ENCODE peak calls at places on chromosomes 11 and 22, in six cellular contexts. One of them, this sample, is unnamed.

GRCh38 chr11:75547617-75548054 is 14.4 kb upstream of the SERPINH1 start:
- DNase-seq in heart right ventricle: peak; percentile 66
- DNase-seq in RKO: peak; percentile 60
- DNase-seq in left ventricle myocardium inferior: peak; percentile 61
- DNase-seq in GM20000: peak; percentile 77
- DNase-seq in GM13977: peak; percentile 83
- DNase-seq in this sample: no peak

GRCh38 chr11:34501500-34501899 is 12.1 kb downstream of the ELF5 start:
- DNase-seq in heart right ventricle: no peak
- DNase-seq in RKO: no peak
- DNase-seq in left ventricle myocardium inferior: no peak
- DNase-seq in GM20000: no peak
- DNase-seq in GM13977: no peak
- DNase-seq in this sample: no peak

GRCh38 chr11:113505541-113506375 is 30.6 kb upstream of the DRD2 start:
- DNase-seq in heart right ventricle: no peak
- DNase-seq in RKO: no peak
- DNase-seq in left ventricle myocardium inferior: no peak
- DNase-seq in GM20000: no peak
- DNase-seq in GM13977: no peak
- DNase-seq in this sample: no peak

GRCh38 chr11:69456712-69457111 is 24.8 kb upstream of the LINC01488 start:
- DNase-seq in heart right ventricle: no peak
- DNase-seq in RKO: no peak
- DNase-seq in left ventricle myocardium inferior: no peak
- DNase-seq in GM20000: no peak
- DNase-seq in GM13977: no peak
- DNase-seq in this sample: no peak

GRCh38 chr22:44625981-44626687 is 75.9 kb upstream of the PRR5 start:
- DNase-seq in heart right ventricle: peak; percentile 63
- DNase-seq in RKO: peak; percentile 56
- DNase-seq in left ventricle myocardium inferior: peak; percentile 62
- DNase-seq in GM20000: peak; percentile 89
- DNase-seq in GM13977: peak; percentile 87
- DNase-seq in this sample: peak; percentile 78

GRCh38 chr11:2305862-2306823 is 4.3 kb downstream of the TSPAN32 start:
- DNase-seq in heart right ventricle: peak; percentile 79
- DNase-seq in RKO: no peak
- DNase-seq in left ventricle myocardium inferior: peak; percentile 84
- DNase-seq in GM20000: no peak
- DNase-seq in GM13977: no peak
- DNase-seq in this sample: no peak

GRCh38 chr11:123742334-123742733 is 874 bp upstream of the ZNF202 start:
- DNase-seq in heart right ventricle: no peak
- DNase-seq in RKO: no peak
- DNase-seq in left ventricle myocardium inferior: no peak
- DNase-seq in GM20000: no peak
- DNase-seq in GM13977: no peak
- DNase-seq in this sample: no peak

GRCh38 chr11:44860346-44860745 is 90.3 kb downstream of the TP53I11 start:
- DNase-seq in heart right ventricle: no peak
- DNase-seq in RKO: no peak
- DNase-seq in left ventricle myocardium inferior: no peak
- DNase-seq in GM20000: no peak
- DNase-seq in GM13977: no peak
- DNase-seq in this sample: no peak

GRCh38 chr11:123561046-123561781 is 93.2 kb downstream of the SCN3B start:
- DNase-seq in heart right ventricle: peak; percentile 45
- DNase-seq in RKO: no peak
- DNase-seq in left ventricle myocardium inferior: peak; percentile 51
- DNase-seq in GM20000: no peak
- DNase-seq in GM13977: no peak
- DNase-seq in this sample: no peak

GRCh38 chr22:29379258-29379657 is 9.1 kb downstream of the AP1B1 start:
- DNase-seq in heart right ventricle: no peak
- DNase-seq in RKO: no peak
- DNase-seq in left ventricle myocardium inferior: no peak
- DNase-seq in GM20000: no peak
- DNase-seq in GM13977: no peak
- DNase-seq in this sample: no peak

GRCh38 chr11:76524919-76525318 is 80.1 kb downstream of the EMSY start:
- DNase-seq in heart right ventricle: peak; percentile 48
- DNase-seq in RKO: no peak
- DNase-seq in left ventricle myocardium inferior: no peak
- DNase-seq in GM20000: no peak
- DNase-seq in GM13977: no peak
- DNase-seq in this sample: no peak

GRCh38 chr11:123235687-123236261 is 40.7 kb upstream of the CLMP start:
- DNase-seq in heart right ventricle: no peak
- DNase-seq in RKO: no peak
- DNase-seq in left ventricle myocardium inferior: no peak
- DNase-seq in GM20000: no peak
- DNase-seq in GM13977: no peak
- DNase-seq in this sample: no peak

GRCh38 chr11:6601041-6601461 is 2.4 kb downstream of the RRP8 start:
- DNase-seq in heart right ventricle: peak; percentile 1
- DNase-seq in RKO: no peak
- DNase-seq in left ventricle myocardium inferior: no peak
- DNase-seq in GM20000: no peak
- DNase-seq in GM13977: no peak
- DNase-seq in this sample: no peak

GRCh38 chr11:79237111-79237510 is 203.7 kb downstream of the TENM4 start:
- DNase-seq in heart right ventricle: no peak
- DNase-seq in RKO: no peak
- DNase-seq in left ventricle myocardium inferior: no peak
- DNase-seq in GM20000: no peak
- DNase-seq in GM13977: no peak
- DNase-seq in this sample: no peak

GRCh38 chr22:37232140-37232998 is 11.7 kb downstream of the RAC2 start:
- DNase-seq in heart right ventricle: no peak
- DNase-seq in RKO: no peak
- DNase-seq in left ventricle myocardium inferior: no peak
- DNase-seq in GM20000: no peak
- DNase-seq in GM13977: no peak
- DNase-seq in this sample: no peak

This sample was measured in T-helper 17 cell.